ENCODE peak calls at places on chromosomes 7 and 10, in nine cellular contexts. I is coronary artery, Z is tibial artery, S is fibroblast of villous mesenchyme, F is GM23338, Q is endodermal cell, G is neural progenitor cell, W is H7, U is OCI-LY7. V is an unnamed sample.

GRCh38 chr7:31335889-31336201 is 4.7 kb downstream of the NEUROD6 start:
- DNase-seq in G (no peak), U (no peak), Z (no peak), S (no peak), I (no peak), F (peak), W (no peak), Q (no peak), V (no peak)

GRCh38 chr7:106584914-106585759 is 75.8 kb downstream of the CCDC71L start:
- DNase-seq in W (no peak), G (no peak), Z (no peak), I (no peak), F (no peak), S (no peak), Q (no peak), U (no peak), V (no peak)

GRCh38 chr10:110311357-110311949 is 6.7 kb upstream of the SMNDC1 start:
- DNase-seq in U (peak), Q (peak), S (peak), Z (no peak), I (no peak), F (peak), W (peak), G (peak), V (peak)

GRCh38 chr10:114678806-114679205 is 20.7 kb upstream of the ABLIM1 start:
- DNase-seq in F (no peak), S (no peak), G (no peak), W (no peak), U (no peak), Z (no peak), I (no peak), Q (no peak), V (no peak)

GRCh38 chr7:92520024-92520423 is 8.3 kb downstream of the PEX1 start:
- DNase-seq in G (no peak), S (no peak), I (no peak), F (no peak), Z (no peak), W (no peak), Q (no peak), U (no peak), V (no peak)

GRCh38 chr7:35630573-35630972 is 64.4 kb downstream of the HERPUD2 start:
- DNase-seq in U (no peak), F (no peak), W (no peak), I (no peak), Q (no peak), G (no peak), Z (no peak), S (peak), V (no peak)

GRCh38 chr10:91635401-91636400 is 2.8 kb upstream of the PPP1R3C start:
- DNase-seq in S (peak), U (peak), Q (peak), Z (peak), W (peak), I (no peak), F (peak), G (peak), V (peak)

GRCh38 chr10:639001-639750 is 50.3 kb downstream of the DIP2C start:
- DNase-seq in F (no peak), W (peak), I (no peak), U (no peak), Z (no peak), G (no peak), S (no peak), Q (no peak), V (no peak)

GRCh38 chr7:91420606-91421390 is 156.6 kb downstream of the FZD1 start:
- DNase-seq in U (no peak), W (no peak), G (no peak), Z (no peak), Q (no peak), I (no peak), F (peak), S (no peak), V (peak)

GRCh38 chr10:132399117-132400035 is 2.4 kb downstream of the PWWP2B start:
- DNase-seq in Z (no peak), F (no peak), G (no peak), S (no peak), W (peak), Q (no peak), U (no peak), I (no peak), V (no peak)

GRCh38 chr7:114081606-114082425 is 163.0 kb upstream of the PPP1R3A start:
- DNase-seq in F (peak), I (no peak), S (peak), W (peak), Z (no peak), U (no peak), G (peak), Q (peak), V (peak)

GRCh38 chr10:91374054-91374453 is 36.1 kb upstream of the HECTD2 start:
- DNase-seq in Z (no peak), U (no peak), G (no peak), W (no peak), I (no peak), F (no peak), S (no peak), Q (no peak), V (no peak)

GRCh38 chr7:65938336-65938895 is 43.6 kb downstream of the GUSB start:
- DNase-seq in Q (no peak), Z (no peak), W (no peak), I (no peak), U (no peak), F (no peak), G (no peak), S (no peak), V (no peak)

GRCh38 chr7:127534636-127535035 is 50.8 kb downstream of the GCC1 start:
- DNase-seq in F (no peak), Q (no peak), G (peak), U (no peak), S (no peak), I (no peak), Z (no peak), W (no peak), V (no peak)

GRCh38 chr10:103480521-103480920 is 1.5 kb upstream of the CALHM3 start:
- DNase-seq in Z (no peak), Q (no peak), I (no peak), U (no peak), F (no peak), W (no peak), G (no peak), S (no peak), V (no peak)

GRCh38 chr10:103479135-103479534 is at the start of gene CALHM3:
- DNase-seq in Z (no peak), U (no peak), G (no peak), W (peak), S (no peak), Q (no peak), I (no peak), F (no peak), V (no peak)

GRCh38 chr10:103487396-103487708 is 6.2 kb upstream of the NEURL1 start:
- DNase-seq in S (no peak), I (no peak), U (no peak), Z (no peak), W (no peak), G (no peak), F (no peak), Q (no peak), V (no peak)

GRCh38 chr10:103478671-103479070 is 369 bp downstream of the CALHM3 start:
- DNase-seq in I (no peak), F (no peak), G (no peak), S (no peak), U (no peak), Z (no peak), Q (no peak), W (no peak), V (no peak)

GRCh38 chr10:103481974-103482531 is 3.0 kb upstream of the CALHM3 start:
- DNase-seq in I (no peak), S (peak), U (peak), Q (no peak), Z (peak), W (peak), F (peak), G (peak), V (peak)
- H3K4me3 ChIP-seq in I (no peak), S (no peak), U (no peak), Q (no peak), Z (no peak), W (no peak), F (no peak), G (no peak), V (no peak)

GRCh38 chr10:72953687-72954086 is 919 bp downstream of the PLA2G12B start:
- DNase-seq in Z (no peak), I (no peak), F (peak), G (peak), W (peak), U (no peak), S (no peak), Q (peak), V (no peak)
- H3K4me3 ChIP-seq in Z (no peak), I (no peak), F (no peak), G (no peak), W (no peak), U (no peak), S (no peak), Q (no peak), V (no peak)

DNA sequence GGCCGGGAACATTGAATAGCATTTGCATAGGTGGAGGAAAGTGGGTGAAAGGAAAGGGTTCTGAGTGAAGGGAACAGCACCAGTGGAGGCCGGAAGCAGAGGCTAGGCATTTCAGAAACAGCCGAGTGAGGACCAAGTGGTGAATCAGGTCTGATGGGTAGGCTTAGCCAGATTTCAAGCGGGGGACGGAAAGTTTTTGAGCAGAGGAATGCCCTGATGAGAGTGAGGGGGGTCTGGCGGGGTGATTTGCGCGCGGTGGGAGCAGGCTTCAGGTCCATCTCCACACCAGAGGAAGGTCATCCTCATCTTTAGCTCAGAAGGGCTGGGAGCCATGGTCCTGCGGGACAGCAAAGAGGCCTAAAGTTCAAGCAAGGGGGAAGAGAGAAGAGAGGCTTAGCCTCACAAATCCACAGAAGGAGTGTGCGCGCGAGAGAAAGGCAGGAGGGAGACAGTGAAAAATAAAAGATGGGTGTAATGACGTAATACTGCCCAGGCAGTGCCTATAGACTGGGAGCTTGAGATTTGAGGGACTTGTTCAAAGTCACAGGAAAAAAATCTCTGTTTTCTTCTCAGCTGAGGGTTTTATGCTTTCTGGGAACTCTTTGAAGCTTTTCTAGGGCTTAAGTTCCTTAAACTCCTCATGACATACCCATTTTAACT is 1.0 kb upstream of the DENND2A start:
- DNase-seq in I (no peak), S (no peak), F (peak), G (peak), W (peak), U (no peak), Q (no peak), Z (peak), V (peak)
- H3K4me3 ChIP-seq in I (peak), S (peak), F (peak), G (peak), W (peak), U (no peak), Q (peak), Z (no peak), V (peak)

DNA sequence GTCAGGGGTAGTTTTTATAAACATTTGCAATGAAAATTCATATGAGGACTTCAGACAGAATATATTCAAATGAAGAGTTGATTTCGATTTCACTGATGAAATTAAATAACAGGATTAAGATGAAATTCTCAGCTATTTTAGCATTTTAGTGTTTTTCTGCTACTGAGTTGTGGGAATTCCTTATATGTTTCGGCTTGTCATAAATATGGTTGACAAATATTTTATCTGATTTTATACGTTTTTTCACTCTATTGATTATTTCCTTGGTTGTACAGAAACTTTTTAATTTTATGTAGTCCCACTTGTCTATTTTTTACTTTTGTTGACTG is 14.6 kb upstream of the NME8 start:
- DNase-seq in F (no peak), S (no peak), Z (no peak), I (no peak), Q (no peak), G (no peak), U (no peak), W (no peak), V (no peak)
- H3K4me3 ChIP-seq in F (no peak), S (no peak), Z (no peak), I (no peak), Q (no peak), G (no peak), U (no peak), W (no peak), V (no peak)

DNA sequence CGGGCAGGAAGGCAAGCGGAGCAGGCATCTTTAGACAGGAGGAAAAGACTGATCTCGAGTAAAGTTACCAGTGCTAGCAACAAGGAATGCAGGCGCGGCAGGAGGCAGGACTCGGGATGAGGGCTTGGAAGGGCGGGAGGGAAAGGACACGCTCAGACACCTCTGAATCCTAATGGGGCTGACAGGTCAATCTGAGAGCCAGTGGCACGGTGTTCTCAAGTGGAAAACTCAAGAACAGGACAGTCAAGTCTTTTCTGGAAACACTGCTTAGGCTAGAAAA is 155.3 kb upstream of the COBL start:
- DNase-seq in Q (peak), I (no peak), F (peak), U (no peak), Z (no peak), G (peak), W (peak), S (no peak), V (no peak)
- H3K4me3 ChIP-seq in Q (no peak), I (no peak), F (peak), U (no peak), Z (no peak), G (peak), W (no peak), S (no peak), V (no peak)

GRCh38 chr10:42950606-42951485 is 126.0 kb upstream of the RET start:
- DNase-seq in I (peak), F (no peak), U (no peak), Z (peak), G (no peak), Q (peak), S (no peak), W (no peak), V (no peak)
- H3K4me3 ChIP-seq in I (no peak), F (peak), U (no peak), Z (no peak), G (no peak), Q (no peak), S (no peak), W (peak), V (no peak)

GRCh38 chr7:94656925-94657731 is 1.2 kb upstream of the SGCE start:
- DNase-seq in I (no peak), Z (no peak), F (peak), Q (peak), G (peak), U (peak), W (no peak), S (peak), V (peak)

GRCh38 chr7:94656658-94656924 is 658 bp upstream of the SGCE start:
- DNase-seq in U (no peak), S (no peak), W (no peak), Z (no peak), G (no peak), Q (no peak), I (no peak), F (no peak), V (no peak)

GRCh38 chr7:94655884-94656657 is at the start of gene SGCE:
- DNase-seq in I (peak), G (peak), F (peak), Z (peak), W (peak), U (peak), S (peak), Q (peak), V (peak)

GRCh38 chr7:94654764-94655561 is 970 bp downstream of the SGCE start:
- DNase-seq in F (peak), I (no peak), G (peak), U (peak), Q (peak), Z (no peak), S (peak), W (no peak), V (no peak)

GRCh38 chr7:94655562-94655883 is 410 bp downstream of the SGCE start:
- DNase-seq in W (no peak), F (peak), S (no peak), I (no peak), G (peak), Q (peak), Z (no peak), U (no peak), V (no peak)
- H3K4me3 ChIP-seq in W (peak), F (peak), S (peak), I (peak), G (peak), Q (peak), Z (peak), U (peak), V (peak)

DNA sequence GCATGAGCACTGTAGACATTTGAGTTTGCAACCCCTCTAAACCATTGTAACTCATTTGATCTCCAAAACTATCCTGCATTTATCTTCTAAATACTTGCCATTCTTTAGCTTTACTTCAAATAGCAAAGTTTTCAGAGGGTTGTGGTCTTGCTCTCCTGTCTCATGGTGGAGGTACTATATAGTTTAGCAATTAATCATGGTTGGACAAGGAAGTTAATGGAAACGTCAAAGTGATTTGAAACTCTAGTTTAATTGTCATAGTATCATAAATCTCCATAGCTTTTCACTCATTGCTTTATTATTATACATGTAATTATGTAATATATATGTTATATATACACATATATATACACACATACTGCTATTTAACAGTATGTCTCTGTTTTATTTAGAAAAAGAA is 116.2 kb downstream of the SEMA3A start:
- DNase-seq in S (no peak), Z (no peak), F (no peak), W (no peak), G (no peak), U (no peak), Q (no peak), I (no peak), V (no peak)
- H3K4me3 ChIP-seq in S (no peak), Z (no peak), F (no peak), W (no peak), G (no peak), U (no peak), Q (no peak), I (no peak), V (no peak)

GRCh38 chr10:124416733-124417132 is 2.0 kb downstream of the OAT start:
- DNase-seq in W (no peak), G (no peak), I (peak), U (no peak), S (peak), Z (no peak), Q (no peak), F (no peak), V (no peak)

GRCh38 chr10:124420254-124420653 is 1.5 kb upstream of the OAT start:
- DNase-seq in G (no peak), S (no peak), Q (no peak), W (no peak), U (no peak), Z (no peak), I (peak), F (no peak), V (no peak)

GRCh38 chr10:124417846-124418725 is 637 bp downstream of the OAT start:
- DNase-seq in F (peak), Q (peak), W (peak), U (peak), S (peak), I (peak), Z (peak), G (peak), V (no peak)

GRCh38 chr10:124418726-124419501 is at the start of gene OAT:
- DNase-seq in W (peak), Q (peak), F (peak), U (peak), G (peak), S (peak), I (peak), Z (peak), V (peak)

GRCh38 chr10:124419635-124420034 is 912 bp upstream of the OAT start:
- DNase-seq in Q (no peak), G (no peak), Z (peak), U (no peak), I (peak), F (no peak), W (no peak), S (no peak), V (no peak)
- H3K4me3 ChIP-seq in Q (no peak), G (no peak), Z (no peak), U (no peak), I (no peak), F (peak), W (no peak), S (no peak), V (no peak)

DNA sequence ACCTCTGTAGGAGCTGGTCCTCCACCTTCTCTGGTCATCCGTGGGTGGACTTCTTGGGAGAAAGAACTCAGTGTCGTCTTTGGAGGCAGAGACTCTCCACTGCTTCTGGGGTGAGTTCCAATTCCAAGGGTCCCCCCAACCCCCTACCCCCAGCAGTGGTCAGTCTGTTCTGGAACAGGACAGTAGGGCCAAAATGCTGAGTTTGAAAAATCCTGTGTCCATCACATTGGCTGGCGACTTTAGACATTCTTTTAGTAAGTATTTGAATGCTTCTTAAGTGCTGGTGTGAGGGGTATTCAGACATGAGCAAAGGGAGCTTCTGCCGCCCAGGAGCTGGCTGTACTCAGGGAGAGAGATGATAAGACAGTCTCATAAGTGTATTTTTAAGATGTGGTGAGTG is 1.9 kb downstream of the ZNF316 start:
- DNase-seq in G (no peak), U (no peak), F (no peak), Z (no peak), W (no peak), Q (no peak), I (no peak), S (no peak), V (no peak)
- H3K4me3 ChIP-seq in G (no peak), U (peak), F (no peak), Z (peak), W (no peak), Q (no peak), I (peak), S (no peak), V (no peak)

V was measured in HAP-1.